ENCODE peak calls at places on chromosomes 7 and 10, in four cellular contexts. V is SJSA1, N is fibroblast of the aortic adventitia, S is cardiac fibroblast. X is an unnamed sample.

GRCh38 chr10:122911889-122912484 is 1.6 kb downstream of the FAM24A start:
- DNase-seq in V (peak; percentile 53), S (peak; percentile 56), N (peak; percentile 53), X (peak; percentile 62)

GRCh38 chr7:106824458-106824857 is 40.6 kb upstream of the PIK3CG start:
- DNase-seq in V (no peak), N (no peak), S (no peak), X (no peak)

GRCh38 chr7:148697256-148697841 is 1.4 kb upstream of the CUL1 start:
- DNase-seq in V (peak; percentile 43), N (peak; percentile 33), S (peak; percentile 75), X (peak; percentile 56)

GRCh38 chr10:131723601-131724530 is 176.9 kb upstream of the PPP2R2D start:
- DNase-seq in S (no peak), N (no peak), V (peak; percentile 28), X (no peak)

GRCh38 chr7:158587425-158588084 is at the start of gene PTPRN2:
- DNase-seq in V (peak; percentile 57), N (peak; percentile 39), S (peak; percentile 76), X (peak; percentile 68)

GRCh38 chr7:143013897-143014296 is 13.0 kb downstream of the OR9A2 start:
- DNase-seq in S (peak; percentile 82), N (peak; percentile 92), V (peak; percentile 65), X (no peak)

GRCh38 chr7:150989456-150989855 is 1.4 kb upstream of the NOS3 start:
- DNase-seq in S (no peak), V (no peak), N (no peak), X (no peak)

GRCh38 chr10:52172581-52172980 is 141.5 kb upstream of the DKK1 start:
- DNase-seq in N (peak; percentile 5), S (peak; percentile 41), V (no peak), X (peak; percentile 1)

GRCh38 chr10:112875474-112876267 is 74.4 kb upstream of the TCF7L2 start:
- DNase-seq in V (peak; percentile 67), S (peak; percentile 68), N (peak; percentile 83), X (no peak)

GRCh38 chr10:71077796-71078453 is 134.4 kb upstream of the UNC5B start:
- DNase-seq in V (no peak), N (no peak), S (no peak), X (no peak)

GRCh38 chr7:151632750-151633515 is 113.2 kb upstream of the RHEB start:
- DNase-seq in N (no peak), S (peak; percentile 62), V (no peak), X (no peak)

GRCh38 chr7:35003679-35004278 is 33.5 kb downstream of the DPY19L1 start:
- DNase-seq in V (peak; percentile 86), S (peak; percentile 89), N (peak; percentile 90), X (peak; percentile 88)

GRCh38 chr10:48533540-48533939 is 71.3 kb downstream of the ARHGAP22 start:
- DNase-seq in V (no peak), N (no peak), S (no peak), X (no peak)

GRCh38 chr7:152312316-152312715 is 123.5 kb downstream of the KMT2C start:
- DNase-seq in V (no peak), N (peak; percentile 64), S (peak; percentile 66), X (no peak)

GRCh38 chr10:44723654-44724053 is 187.5 kb upstream of the TMEM72 start:
- DNase-seq in N (peak; percentile 87), S (peak; percentile 57), V (no peak), X (no peak)

GRCh38 chr7:147492621-147493020 is 1097.9 kb upstream of the C7orf33 start:
- DNase-seq in N (peak; percentile 6), S (no peak), V (no peak), X (no peak)

GRCh38 chr10:107894521-107894920 is 730.0 kb upstream of the SORCS1 start:
- DNase-seq in V (no peak), N (no peak), S (no peak), X (no peak)

GRCh38 chr10:74371696-74372095 is 220.7 kb downstream of the ADK start:
- DNase-seq in N (peak; percentile 40), S (peak; percentile 60), V (no peak), X (no peak)

GRCh38 chr7:43637114-43637806 is 54.4 kb downstream of the STK17A start:
- DNase-seq in V (no peak), N (no peak), S (no peak), X (peak; percentile 63)

GRCh38 chr10:86198271-86198670 is 168.3 kb downstream of the GRID1 start:
- DNase-seq in N (no peak), S (no peak), V (peak; percentile 12), X (no peak)

GRCh38 chr7:101699399-101699798 is 70.3 kb upstream of the MYL10 start:
- DNase-seq in V (no peak), N (no peak), S (no peak), X (no peak)

GRCh38 chr7:143205560-143206293 is 16.1 kb upstream of the TAS2R40 start:
- DNase-seq in N (no peak), V (no peak), S (no peak), X (no peak)

GRCh38 chr7:129298268-129298893 is 73.6 kb downstream of the AHCYL2 start:
- DNase-seq in V (no peak), N (peak; percentile 60), S (peak; percentile 58), X (peak; percentile 59)

GRCh38 chr7:129494041-129494440 is 8.3 kb upstream of the SMKR1 start:
- DNase-seq in V (peak; percentile 40), S (peak; percentile 61), N (peak; percentile 86), X (no peak)

GRCh38 chr10:90958781-90959180 is 37.9 kb upstream of the ANKRD1 start:
- DNase-seq in S (no peak), V (no peak), N (no peak), X (no peak)

GRCh38 chr10:102599565-102600327 is 44.5 kb upstream of the TRIM8 start:
- DNase-seq in N (peak; percentile 74), V (no peak), S (peak; percentile 88), X (no peak)

GRCh38 chr7:30708983-30709382 is 26.7 kb upstream of the CRHR2 start:
- DNase-seq in V (no peak), N (peak; percentile 78), S (peak; percentile 81), X (no peak)

GRCh38 chr7:92797693-92798092 is 38.7 kb downstream of the CDK6 start:
- DNase-seq in N (peak; percentile 39), S (no peak), V (no peak), X (peak; percentile 12)

GRCh38 chr10:19945275-19945674 is 129.0 kb downstream of the PLXDC2 start:
- DNase-seq in N (peak; percentile 45), V (no peak), S (peak; percentile 56), X (no peak)

GRCh38 chr10:83816942-83817341 is 322.4 kb upstream of the GHITM start:
- DNase-seq in S (no peak), V (no peak), N (no peak), X (no peak)

GRCh38 chr7:34544621-34545020 is 113.4 kb upstream of the NPSR1 start:
- DNase-seq in N (no peak), S (no peak), V (no peak), X (no peak)

GRCh38 chr10:125531470-125531869 is 151.5 kb downstream of the TEX36 start:
- DNase-seq in N (no peak), V (no peak), S (no peak), X (no peak)

GRCh38 chr7:128172151-128172550 is 68.9 kb upstream of the LEP start:
- DNase-seq in N (no peak), S (no peak), V (peak; percentile 25), X (no peak)

GRCh38 chr10:29922226-29922625 is 137.2 kb downstream of the JCAD start:
- DNase-seq in N (no peak), V (no peak), S (no peak), X (peak; percentile 34)

GRCh38 chr7:38673795-38674194 is 42.6 kb upstream of the AMPH start:
- DNase-seq in S (peak; percentile 96), V (no peak), N (peak; percentile 93), X (no peak)

GRCh38 chr7:119964640-119965542 is 308.1 kb upstream of the KCND2 start:
- DNase-seq in V (no peak), S (peak; percentile 70), N (peak; percentile 92), X (no peak)

GRCh38 chr7:2452074-2452507 is 24.1 kb downstream of the GRIFIN start:
- DNase-seq in S (no peak), V (no peak), N (no peak), X (no peak)

GRCh38 chr10:70575874-70576802 is 26.4 kb downstream of the PRF1 start:
- DNase-seq in S (peak; percentile 65), V (no peak), N (peak; percentile 77), X (peak; percentile 39)